ENCODE peak calls at places on chromosomes 4 and X, in four cellular contexts. One of them, this sample, is unnamed.

GRCh38 chr4:183437452-183437851 is 7.0 kb upstream of the CDKN2AIP start:
- DNase-seq in CD8-positive, alpha-beta T cell: no peak
- DNase-seq in astrocyte of the spinal cord: no peak
- DNase-seq in HAP-1: no peak
- DNase-seq in this sample: no peak

GRCh38 chr4:187236491-187236890 is 512.8 kb upstream of the FAT1 start:
- DNase-seq in astrocyte of the spinal cord: peak
- DNase-seq in HAP-1: no peak
- DNase-seq in CD8-positive, alpha-beta T cell: no peak
- DNase-seq in this sample: no peak

GRCh38 chr4:128332086-128332485 is 44.5 kb upstream of the PGRMC2 start:
- DNase-seq in astrocyte of the spinal cord: no peak
- DNase-seq in HAP-1: no peak
- DNase-seq in CD8-positive, alpha-beta T cell: no peak
- DNase-seq in this sample: no peak

GRCh38 chr4:94507708-94508107 is 56.0 kb downstream of the PDLIM5 start:
- DNase-seq in HAP-1: no peak
- DNase-seq in astrocyte of the spinal cord: peak
- DNase-seq in CD8-positive, alpha-beta T cell: no peak
- DNase-seq in this sample: peak

GRCh38 chr4:187618701-187619278 is 376.8 kb upstream of the ZFP42 start:
- DNase-seq in HAP-1: no peak
- DNase-seq in astrocyte of the spinal cord: peak
- DNase-seq in CD8-positive, alpha-beta T cell: no peak
- DNase-seq in this sample: no peak

GRCh38 chr4:140099993-140100392 is 54.0 kb downstream of the MAML3 start:
- DNase-seq in CD8-positive, alpha-beta T cell: no peak
- DNase-seq in astrocyte of the spinal cord: no peak
- DNase-seq in HAP-1: no peak
- DNase-seq in this sample: no peak

GRCh38 chrX:65098851-65099250 is 122.6 kb upstream of the ZC4H2 start:
- DNase-seq in HAP-1: no peak
- DNase-seq in CD8-positive, alpha-beta T cell: no peak
- DNase-seq in astrocyte of the spinal cord: no peak
- DNase-seq in this sample: no peak

GRCh38 chr4:100017627-100018310 is 67.7 kb upstream of the H2AZ1 start:
- DNase-seq in HAP-1: no peak
- DNase-seq in astrocyte of the spinal cord: no peak
- DNase-seq in CD8-positive, alpha-beta T cell: no peak
- DNase-seq in this sample: no peak

GRCh38 chr4:118036336-118036735 is 2.0 kb downstream of the NDST3 start:
- DNase-seq in CD8-positive, alpha-beta T cell: no peak
- DNase-seq in astrocyte of the spinal cord: no peak
- DNase-seq in HAP-1: no peak
- DNase-seq in this sample: no peak

GRCh38 chr4:118035309-118035708 is 1.0 kb downstream of the NDST3 start:
- DNase-seq in astrocyte of the spinal cord: no peak
- DNase-seq in HAP-1: no peak
- DNase-seq in CD8-positive, alpha-beta T cell: no peak
- DNase-seq in this sample: no peak

GRCh38 chr4:118034061-118034785 is at the start of gene NDST3:
- DNase-seq in CD8-positive, alpha-beta T cell: no peak
- DNase-seq in HAP-1: peak
- DNase-seq in astrocyte of the spinal cord: peak
- DNase-seq in this sample: peak

GRCh38 chr4:118033148-118034060 is 882 bp upstream of the NDST3 start:
- DNase-seq in CD8-positive, alpha-beta T cell: no peak
- DNase-seq in astrocyte of the spinal cord: peak
- DNase-seq in HAP-1: peak
- DNase-seq in this sample: peak

GRCh38 chr4:118032691-118033090 is 1.6 kb upstream of the NDST3 start:
- DNase-seq in HAP-1: no peak
- DNase-seq in astrocyte of the spinal cord: peak
- DNase-seq in CD8-positive, alpha-beta T cell: no peak
- DNase-seq in this sample: no peak
- H3K4me3 ChIP-seq in HAP-1: no peak
- H3K4me3 ChIP-seq in astrocyte of the spinal cord: peak
- H3K4me3 ChIP-seq in CD8-positive, alpha-beta T cell: no peak
- H3K4me3 ChIP-seq in this sample: peak

GRCh38 chrX:63735882-63736281 is 49.1 kb downstream of the ARHGEF9 start:
- DNase-seq in astrocyte of the spinal cord: no peak
- DNase-seq in CD8-positive, alpha-beta T cell: no peak
- DNase-seq in HAP-1: no peak
- DNase-seq in this sample: no peak

GRCh38 chrX:63738696-63739095 is 46.3 kb downstream of the ARHGEF9 start:
- DNase-seq in HAP-1: no peak
- DNase-seq in astrocyte of the spinal cord: no peak
- DNase-seq in CD8-positive, alpha-beta T cell: no peak
- DNase-seq in this sample: no peak

GRCh38 chrX:63743596-63743995 is 41.4 kb downstream of the ARHGEF9 start:
- DNase-seq in CD8-positive, alpha-beta T cell: no peak
- DNase-seq in astrocyte of the spinal cord: no peak
- DNase-seq in HAP-1: no peak
- DNase-seq in this sample: no peak

GRCh38 chrX:63740382-63740781 is 44.6 kb downstream of the ARHGEF9 start:
- DNase-seq in HAP-1: no peak
- DNase-seq in CD8-positive, alpha-beta T cell: no peak
- DNase-seq in astrocyte of the spinal cord: no peak
- DNase-seq in this sample: no peak

GRCh38 chrX:63739885-63740284 is 45.1 kb downstream of the ARHGEF9 start:
- DNase-seq in HAP-1: no peak
- DNase-seq in astrocyte of the spinal cord: no peak
- DNase-seq in CD8-positive, alpha-beta T cell: no peak
- DNase-seq in this sample: no peak
- H3K4me3 ChIP-seq in HAP-1: no peak
- H3K4me3 ChIP-seq in astrocyte of the spinal cord: no peak
- H3K4me3 ChIP-seq in CD8-positive, alpha-beta T cell: no peak
- H3K4me3 ChIP-seq in this sample: no peak

GRCh38 chrX:77446029-77446585 is 1.1 kb upstream of the FGF16 start:
- DNase-seq in astrocyte of the spinal cord: no peak
- DNase-seq in CD8-positive, alpha-beta T cell: no peak
- DNase-seq in HAP-1: no peak
- DNase-seq in this sample: no peak

GRCh38 chrX:77446840-77447239 is 349 bp upstream of the FGF16 start:
- DNase-seq in astrocyte of the spinal cord: no peak
- DNase-seq in HAP-1: no peak
- DNase-seq in CD8-positive, alpha-beta T cell: no peak
- DNase-seq in this sample: no peak

GRCh38 chrX:77448170-77448569 is 981 bp downstream of the FGF16 start:
- DNase-seq in astrocyte of the spinal cord: no peak
- DNase-seq in HAP-1: no peak
- DNase-seq in CD8-positive, alpha-beta T cell: no peak
- DNase-seq in this sample: no peak

GRCh38 chrX:77450415-77450814 is 3.2 kb downstream of the FGF16 start:
- DNase-seq in CD8-positive, alpha-beta T cell: no peak
- DNase-seq in HAP-1: no peak
- DNase-seq in astrocyte of the spinal cord: no peak
- DNase-seq in this sample: no peak

GRCh38 chrX:77447339-77448149 is at the start of gene FGF16:
- DNase-seq in CD8-positive, alpha-beta T cell: no peak
- DNase-seq in astrocyte of the spinal cord: no peak
- DNase-seq in HAP-1: no peak
- DNase-seq in this sample: no peak
- H3K4me3 ChIP-seq in CD8-positive, alpha-beta T cell: no peak
- H3K4me3 ChIP-seq in astrocyte of the spinal cord: peak
- H3K4me3 ChIP-seq in HAP-1: no peak
- H3K4me3 ChIP-seq in this sample: peak

GRCh38 chr4:98794565-98795205 is 134.2 kb downstream of the EIF4E start:
- DNase-seq in CD8-positive, alpha-beta T cell: no peak
- DNase-seq in HAP-1: no peak
- DNase-seq in astrocyte of the spinal cord: peak
- DNase-seq in this sample: peak
- H3K4me3 ChIP-seq in CD8-positive, alpha-beta T cell: no peak
- H3K4me3 ChIP-seq in HAP-1: no peak
- H3K4me3 ChIP-seq in astrocyte of the spinal cord: no peak
- H3K4me3 ChIP-seq in this sample: no peak

DNA sequence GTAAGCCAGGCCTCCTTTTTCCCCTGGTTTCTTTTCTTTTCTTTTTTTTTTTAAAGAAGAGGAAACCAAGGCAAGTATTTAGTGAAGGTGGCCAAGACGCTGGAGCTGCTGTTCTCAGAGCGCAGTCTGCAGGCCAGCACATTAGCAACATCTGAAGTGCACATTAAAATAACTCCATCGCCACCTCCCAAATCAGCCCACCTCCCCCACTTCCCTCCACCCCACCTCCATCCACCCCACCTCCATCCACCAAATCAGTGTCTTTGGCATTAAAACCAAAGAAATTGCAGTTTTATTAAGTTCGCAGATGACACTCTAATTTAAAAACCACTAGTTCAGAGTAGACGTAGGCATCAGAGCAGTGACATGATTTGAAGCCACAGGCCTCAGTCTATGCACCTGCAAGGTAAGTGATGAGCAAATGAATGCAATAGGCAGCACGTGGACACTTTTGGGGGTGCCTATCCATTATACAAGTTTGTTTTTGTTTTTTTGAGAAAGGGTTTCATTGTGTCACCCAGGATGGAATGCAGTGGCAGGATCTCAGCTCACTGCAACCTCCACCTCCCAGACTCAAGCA is 88.1 kb upstream of the TRIM2 start:
- DNase-seq in HAP-1: no peak
- DNase-seq in astrocyte of the spinal cord: no peak
- DNase-seq in CD8-positive, alpha-beta T cell: no peak
- DNase-seq in this sample: no peak
- H3K4me3 ChIP-seq in HAP-1: no peak
- H3K4me3 ChIP-seq in astrocyte of the spinal cord: no peak
- H3K4me3 ChIP-seq in CD8-positive, alpha-beta T cell: no peak
- H3K4me3 ChIP-seq in this sample: no peak

DNA sequence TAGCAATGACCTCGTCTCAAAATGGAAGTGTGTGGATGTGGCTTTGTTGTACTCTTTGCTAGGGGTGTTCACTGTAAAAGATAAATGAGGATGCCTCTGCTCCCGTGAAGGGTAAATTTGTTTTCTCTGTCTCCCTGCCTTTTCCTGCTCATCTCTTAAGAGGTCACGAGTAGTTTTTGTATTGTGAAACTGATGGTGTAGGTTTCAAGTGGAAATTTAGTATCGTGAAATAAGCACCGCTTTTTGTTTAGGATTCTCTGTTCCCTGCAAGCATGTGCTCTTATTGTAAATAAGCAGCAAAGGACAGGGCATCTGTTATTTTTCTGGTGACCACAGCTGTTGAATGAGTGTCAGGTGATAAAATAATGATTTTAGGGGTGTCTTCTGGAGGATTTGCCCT is 104.6 kb downstream of the PHEX start:
- DNase-seq in HAP-1: no peak
- DNase-seq in CD8-positive, alpha-beta T cell: no peak
- DNase-seq in astrocyte of the spinal cord: no peak
- DNase-seq in this sample: no peak
- H3K4me3 ChIP-seq in HAP-1: no peak
- H3K4me3 ChIP-seq in CD8-positive, alpha-beta T cell: no peak
- H3K4me3 ChIP-seq in astrocyte of the spinal cord: no peak
- H3K4me3 ChIP-seq in this sample: no peak